ENCODE peak calls at places on chromosomes 2 and 18, in five cellular contexts. B is K562, P is ovary, O is cardiac muscle cell, Q is pancreas. X is an unnamed sample. For H3K9me3 and H3K27me3, the result is how much of the 10 kb centered on the place peaks cover.

GRCh38 chr2:151083864-151084263 is 177.8 kb downstream of the RBM43 start:
- DNase-seq in B (no peak), P (no peak), O (no peak), Q (no peak), X (no peak)

GRCh38 chr2:104444392-104444791 is 409.5 kb upstream of the POU3F3 start:
- DNase-seq in B (no peak), P (no peak), O (no peak), Q (no peak), X (no peak)

GRCh38 chr2:233242231-233242917 is 9.1 kb upstream of the ATG16L1 start:
- DNase-seq in B (no peak), P (no peak), O (no peak), Q (no peak), X (no peak)

GRCh38 chr2:234569776-234570430 is 73.0 kb upstream of the ARL4C start:
- DNase-seq in B (no peak), P (no peak), O (no peak), Q (no peak), X (no peak)

GRCh38 chr2:220779918-220780317 is 792.2 kb downstream of the EPHA4 start:
- DNase-seq in B (no peak), P (no peak), O (no peak), Q (no peak), X (no peak)

GRCh38 chr18:34494359-34494696 is 215.8 kb upstream of the DTNA start:
- DNase-seq in B (no peak), P (no peak), O (peak), Q (peak), X (no peak)

GRCh38 chr2:37529830-37530452 is 141.5 kb downstream of the CDC42EP3 start:
- DNase-seq in B (no peak), P (no peak), O (no peak), Q (no peak), X (no peak)

GRCh38 chr18:27772081-27772480 is 404.8 kb downstream of the CDH2 start:
- DNase-seq in B (no peak), P (no peak), O (no peak), Q (no peak), X (no peak)

GRCh38 chr2:237591379-237591881 is 896 bp upstream of the RAB17 start:
- DNase-seq in B (no peak), P (no peak), O (no peak), Q (no peak), X (no peak)

GRCh38 chr2:201523506-201523905 is 72.0 kb downstream of the STRADB start:
- DNase-seq in B (no peak), P (no peak), O (no peak), Q (no peak), X (no peak)

GRCh38 chr2:99571609-99572344 is 82.0 kb upstream of the REV1 start:
- DNase-seq in B (no peak), P (no peak), O (no peak), Q (no peak), X (no peak)

GRCh38 chr2:219798430-219798829 is 171.0 kb downstream of the SLC4A3 start:
- DNase-seq in B (no peak), P (no peak), O (no peak), Q (no peak), X (no peak)

GRCh38 chr2:14907014-14907612 is 274.6 kb downstream of the LRATD1 start:
- DNase-seq in B (no peak), P (no peak), O (no peak), Q (no peak), X (no peak)

GRCh38 chr2:174617713-174618112 is 20.1 kb upstream of the WIPF1 start:
- DNase-seq in B (no peak), P (no peak), O (no peak), Q (no peak), X (no peak)

GRCh38 chr2:24152413-24153197 is 22.2 kb upstream of the FAM228A start:
- DNase-seq in B (no peak), P (no peak), O (no peak), Q (no peak), X (no peak)

GRCh38 chr2:56589194-56589593 is 405.4 kb downstream of the CCDC85A start:
- DNase-seq in B (no peak), P (no peak), O (no peak), Q (no peak), X (no peak)
- H3K9me3 ChIP-seq in B (under half), P (under half), O (under half), Q (under half), X (under half)

GRCh38 chr18:12637901-12638633 is 19.8 kb downstream of the SPIRE1 start:
- DNase-seq in B (no peak), P (no peak), O (no peak), Q (no peak), X (no peak)

GRCh38 chr18:12640881-12641200 is 17.1 kb downstream of the SPIRE1 start:
- DNase-seq in B (no peak), P (no peak), O (no peak), Q (no peak), X (no peak)

GRCh38 chr18:12637393-12637792 is 20.5 kb downstream of the SPIRE1 start:
- DNase-seq in B (no peak), P (no peak), O (no peak), Q (no peak), X (no peak)

GRCh38 chr18:12639990-12640880 is 17.7 kb downstream of the SPIRE1 start:
- DNase-seq in B (no peak), P (no peak), O (no peak), Q (no peak), X (no peak)

GRCh38 chr18:12638634-12639124 is 19.2 kb downstream of the SPIRE1 start:
- DNase-seq in B (no peak), P (no peak), O (no peak), Q (no peak), X (no peak)
- H3K27ac ChIP-seq in B (no peak), P (no peak), O (no peak), Q (no peak), X (no peak)

DNA sequence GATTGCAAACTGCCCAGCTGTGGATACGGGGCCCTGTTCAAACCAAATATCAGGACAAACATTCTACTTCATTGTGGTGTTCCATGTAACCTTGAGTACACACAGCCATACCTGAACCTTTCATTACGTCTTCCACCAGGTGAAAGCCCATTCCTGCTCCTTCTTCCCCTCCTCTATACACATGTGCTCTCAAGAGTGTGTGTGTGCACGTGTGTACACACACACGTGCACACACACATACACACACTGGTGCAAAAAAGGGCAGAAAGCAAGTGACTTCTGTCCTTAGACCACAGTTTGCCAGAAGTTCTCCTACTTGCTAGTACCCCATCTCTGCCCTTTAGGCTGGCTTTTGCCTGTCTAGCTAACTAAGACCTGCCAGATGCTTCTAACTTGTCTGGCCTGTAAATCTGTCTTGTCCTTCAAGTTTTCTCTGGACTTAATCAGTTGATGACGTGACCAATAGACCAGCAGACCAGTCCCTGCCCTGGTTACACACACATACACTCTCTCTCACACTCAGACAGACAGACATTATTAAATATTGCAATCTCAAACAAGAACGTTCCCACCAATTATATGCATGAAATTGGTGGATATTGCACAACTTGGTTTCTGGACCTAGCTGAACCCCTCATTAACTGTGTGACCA is 163.4 kb downstream of the MSH2 start:
- DNase-seq in B (no peak), P (no peak), O (no peak), Q (no peak), X (no peak)
- H3K27me3 ChIP-seq in B (under half), P (under half), O (under half), Q (under half), X (under half)

DNA sequence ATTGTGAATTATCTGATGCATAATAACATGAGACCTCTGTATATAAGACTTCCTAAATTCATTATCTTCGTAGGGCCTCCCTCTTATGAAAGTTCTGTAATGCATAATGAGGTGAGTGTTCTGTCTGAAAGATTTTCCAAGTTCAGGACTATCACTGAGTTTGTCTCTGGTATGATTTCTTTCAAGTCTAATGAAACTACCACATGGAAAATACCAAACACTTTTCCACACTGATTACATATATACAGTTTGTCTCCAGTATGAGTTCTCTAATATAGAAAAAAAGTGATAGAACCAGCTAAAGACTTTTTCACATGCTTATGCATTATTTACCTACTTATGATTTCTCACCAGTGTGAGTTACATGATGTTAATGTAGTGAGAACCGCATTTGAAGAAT is 34.7 kb downstream of the CTNNA2 start:
- DNase-seq in B (no peak), P (no peak), O (no peak), Q (no peak), X (no peak)
- H3K9me3 ChIP-seq in B (under half), P (under half), O (under half), Q (under half), X (under half)

GRCh38 chr2:204571911-204572310 is 26.6 kb downstream of the PARD3B start:
- DNase-seq in B (no peak), P (no peak), O (no peak), Q (no peak), X (no peak)
- H3K27ac ChIP-seq in B (no peak), P (no peak), O (no peak), Q (no peak), X (no peak)

GRCh38 chr2:10084567-10084910 is 4.3 kb upstream of the CYS1 start:
- DNase-seq in B (no peak), P (no peak), O (no peak), Q (no peak), X (no peak)
- H3K27me3 ChIP-seq in B (under half), P (under half), O (half or more), Q (under half), X (half or more)

GRCh38 chr2:191977754-191978153 is 130.9 kb upstream of the CAVIN2 start:
- DNase-seq in B (no peak), P (no peak), O (no peak), Q (no peak), X (no peak)
- H3K9me3 ChIP-seq in B (under half), P (under half), O (under half), Q (under half), X (under half)

DNA sequence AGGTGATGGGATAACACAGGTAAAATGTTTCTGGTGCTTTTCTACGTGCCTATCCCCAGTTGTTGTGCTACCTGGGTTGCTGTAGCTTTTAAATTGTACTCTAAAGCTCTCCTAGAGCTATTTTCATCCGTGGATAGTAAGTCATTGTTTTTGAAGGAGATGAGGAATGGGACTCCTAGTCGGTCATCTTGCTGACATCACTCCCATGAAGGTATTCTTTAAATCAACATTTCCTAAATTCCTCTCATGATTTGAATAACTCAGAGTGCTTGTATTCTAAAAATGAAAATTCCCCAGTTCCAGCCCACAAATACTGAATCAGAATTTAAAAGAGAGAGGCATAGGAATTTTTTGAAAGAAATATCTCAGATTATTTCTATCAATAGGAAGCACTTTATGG is 44.3 kb downstream of the CCDC148 start:
- DNase-seq in B (no peak), P (no peak), O (no peak), Q (no peak), X (no peak)
- H3K27ac ChIP-seq in B (no peak), P (no peak), O (no peak), Q (no peak), X (no peak)

GRCh38 chr2:176582183-176582582 is 312.9 kb downstream of the MTX2 start:
- DNase-seq in B (no peak), P (no peak), O (peak), Q (no peak), X (no peak)

GRCh38 chr2:176584333-176584732 is 315.1 kb downstream of the MTX2 start:
- DNase-seq in B (no peak), P (no peak), O (no peak), Q (no peak), X (no peak)

GRCh38 chr2:176585291-176585690 is 316.0 kb downstream of the MTX2 start:
- DNase-seq in B (no peak), P (no peak), O (no peak), Q (no peak), X (no peak)

GRCh38 chr2:176582990-176583481 is 313.8 kb downstream of the MTX2 start:
- DNase-seq in B (no peak), P (no peak), O (no peak), Q (no peak), X (no peak)

DNA sequence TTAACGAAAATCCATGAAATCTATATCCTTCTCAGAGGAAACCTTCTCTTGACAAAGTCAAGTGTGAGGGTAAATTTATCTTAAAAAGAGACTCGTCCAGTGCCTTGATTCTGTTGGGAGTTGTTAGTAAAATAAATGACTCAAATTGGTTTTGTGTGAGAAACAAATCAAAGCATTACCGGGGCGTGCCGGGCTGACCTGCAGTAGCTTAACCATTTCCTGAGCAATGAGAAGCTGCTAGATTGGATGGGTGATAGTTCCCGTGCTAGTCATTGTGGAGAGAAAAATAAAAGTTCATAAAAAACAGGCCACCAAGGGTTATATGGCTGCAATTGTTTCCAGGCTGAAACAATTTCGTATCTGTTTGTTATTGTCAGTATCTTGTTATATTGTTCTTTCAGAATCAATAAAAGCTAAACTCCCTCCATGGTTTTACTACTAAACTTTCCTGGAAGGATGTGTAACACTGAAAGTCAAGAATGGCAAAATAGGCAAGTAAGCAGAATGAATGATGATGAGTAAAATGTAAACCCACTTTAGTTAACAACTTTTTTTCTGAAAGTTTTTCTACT is 314.4 kb downstream of the MTX2 start:
- DNase-seq in B (no peak), P (no peak), O (no peak), Q (no peak), X (no peak)
- H3K27me3 ChIP-seq in B (under half), P (under half), O (under half), Q (under half), X (under half)

X was measured in CD4-positive, alpha-beta T cell.